ENCODE peak calls at places on chromosome 16, in five cellular contexts. One of them, this sample, is unnamed.

GRCh38 chr16:23801387-23801786 is 34.4 kb upstream of the PRKCB start:
- DNase-seq in HFF-Myc: peak
- DNase-seq in HFFc6: peak
- DNase-seq in iris pigment epithelial cell: peak
- DNase-seq in stimulated activated CD8-positive, alpha-beta memory T cell treated with anti-CD3 and anti-CD28 coated beads, Interleukin-12 subunit alpha, Interleukin-12 subunit beta, amount 100 ng/mL, for 4 hours: peak
- DNase-seq in this sample: peak

GRCh38 chr16:46715769-46716305 is 26.4 kb downstream of the ORC6 start:
- DNase-seq in HFF-Myc: no peak
- DNase-seq in HFFc6: no peak
- DNase-seq in iris pigment epithelial cell: no peak
- DNase-seq in stimulated activated CD8-positive, alpha-beta memory T cell treated with anti-CD3 and anti-CD28 coated beads, Interleukin-12 subunit alpha, Interleukin-12 subunit beta, amount 100 ng/mL, for 4 hours: no peak
- DNase-seq in this sample: no peak

GRCh38 chr16:15950167-15950854 is 895 bp downstream of the ABCC1 start:
- DNase-seq in HFF-Myc: no peak
- DNase-seq in HFFc6: peak
- DNase-seq in iris pigment epithelial cell: peak
- DNase-seq in stimulated activated CD8-positive, alpha-beta memory T cell treated with anti-CD3 and anti-CD28 coated beads, Interleukin-12 subunit alpha, Interleukin-12 subunit beta, amount 100 ng/mL, for 4 hours: peak
- DNase-seq in this sample: peak

GRCh38 chr16:68350951-68351350 is 40.1 kb downstream of the PRMT7 start:
- DNase-seq in HFF-Myc: no peak
- DNase-seq in HFFc6: no peak
- DNase-seq in iris pigment epithelial cell: no peak
- DNase-seq in stimulated activated CD8-positive, alpha-beta memory T cell treated with anti-CD3 and anti-CD28 coated beads, Interleukin-12 subunit alpha, Interleukin-12 subunit beta, amount 100 ng/mL, for 4 hours: no peak
- DNase-seq in this sample: no peak

GRCh38 chr16:19523184-19523558 is 571 bp upstream of the CCP110 start:
- DNase-seq in HFF-Myc: no peak
- DNase-seq in HFFc6: no peak
- DNase-seq in iris pigment epithelial cell: no peak
- DNase-seq in stimulated activated CD8-positive, alpha-beta memory T cell treated with anti-CD3 and anti-CD28 coated beads, Interleukin-12 subunit alpha, Interleukin-12 subunit beta, amount 100 ng/mL, for 4 hours: no peak
- DNase-seq in this sample: no peak

GRCh38 chr16:51982715-51983680 is 563.9 kb downstream of the TOX3 start:
- DNase-seq in HFF-Myc: peak
- DNase-seq in HFFc6: peak
- DNase-seq in iris pigment epithelial cell: peak
- DNase-seq in stimulated activated CD8-positive, alpha-beta memory T cell treated with anti-CD3 and anti-CD28 coated beads, Interleukin-12 subunit alpha, Interleukin-12 subunit beta, amount 100 ng/mL, for 4 hours: no peak
- DNase-seq in this sample: peak

GRCh38 chr16:84568066-84568465 is 49.8 kb downstream of the COTL1 start:
- DNase-seq in HFF-Myc: no peak
- DNase-seq in HFFc6: no peak
- DNase-seq in iris pigment epithelial cell: no peak
- DNase-seq in stimulated activated CD8-positive, alpha-beta memory T cell treated with anti-CD3 and anti-CD28 coated beads, Interleukin-12 subunit alpha, Interleukin-12 subunit beta, amount 100 ng/mL, for 4 hours: no peak
- DNase-seq in this sample: no peak

GRCh38 chr16:80577485-80578280 is 36.9 kb downstream of the DYNLRB2 start:
- DNase-seq in HFF-Myc: no peak
- DNase-seq in HFFc6: no peak
- DNase-seq in iris pigment epithelial cell: no peak
- DNase-seq in stimulated activated CD8-positive, alpha-beta memory T cell treated with anti-CD3 and anti-CD28 coated beads, Interleukin-12 subunit alpha, Interleukin-12 subunit beta, amount 100 ng/mL, for 4 hours: no peak
- DNase-seq in this sample: no peak

GRCh38 chr16:50460538-50461399 is 87.4 kb upstream of the NKD1 start:
- DNase-seq in HFF-Myc: no peak
- DNase-seq in HFFc6: no peak
- DNase-seq in iris pigment epithelial cell: no peak
- DNase-seq in stimulated activated CD8-positive, alpha-beta memory T cell treated with anti-CD3 and anti-CD28 coated beads, Interleukin-12 subunit alpha, Interleukin-12 subunit beta, amount 100 ng/mL, for 4 hours: no peak
- DNase-seq in this sample: no peak

GRCh38 chr16:85750021-85750826 is 672 bp downstream of the C16orf74 start:
- DNase-seq in HFF-Myc: no peak
- DNase-seq in HFFc6: peak
- DNase-seq in iris pigment epithelial cell: peak
- DNase-seq in stimulated activated CD8-positive, alpha-beta memory T cell treated with anti-CD3 and anti-CD28 coated beads, Interleukin-12 subunit alpha, Interleukin-12 subunit beta, amount 100 ng/mL, for 4 hours: no peak
- DNase-seq in this sample: no peak

GRCh38 chr16:11050954-11051353 is 106.6 kb downstream of the CLEC16A start:
- DNase-seq in HFF-Myc: no peak
- DNase-seq in HFFc6: no peak
- DNase-seq in iris pigment epithelial cell: no peak
- DNase-seq in stimulated activated CD8-positive, alpha-beta memory T cell treated with anti-CD3 and anti-CD28 coated beads, Interleukin-12 subunit alpha, Interleukin-12 subunit beta, amount 100 ng/mL, for 4 hours: no peak
- DNase-seq in this sample: no peak

GRCh38 chr16:85249830-85250455 is 137.7 kb upstream of the CIBAR2 start:
- DNase-seq in HFF-Myc: no peak
- DNase-seq in HFFc6: no peak
- DNase-seq in iris pigment epithelial cell: no peak
- DNase-seq in stimulated activated CD8-positive, alpha-beta memory T cell treated with anti-CD3 and anti-CD28 coated beads, Interleukin-12 subunit alpha, Interleukin-12 subunit beta, amount 100 ng/mL, for 4 hours: no peak
- DNase-seq in this sample: no peak

GRCh38 chr16:79380990-79381389 is 219.5 kb downstream of the MAF start:
- DNase-seq in HFF-Myc: no peak
- DNase-seq in HFFc6: no peak
- DNase-seq in iris pigment epithelial cell: no peak
- DNase-seq in stimulated activated CD8-positive, alpha-beta memory T cell treated with anti-CD3 and anti-CD28 coated beads, Interleukin-12 subunit alpha, Interleukin-12 subunit beta, amount 100 ng/mL, for 4 hours: no peak
- DNase-seq in this sample: no peak